ENCODE peak calls at places on chromosomes 1 and 21, in five cellular contexts. C, G, K, L and N are unnamed samples.

GRCh38 chr1:21337010-21337437 is 46.8 kb upstream of the ECE1 start:
- DNase-seq in C (no peak), G (no peak), K (no peak), L (no peak), N (no peak)

GRCh38 chr1:38072858-38073257 is 26.3 kb upstream of the POU3F1 start:
- DNase-seq in C (no peak), G (no peak), K (no peak), L (no peak), N (no peak)

GRCh38 chr1:17423781-17424245 is 15.7 kb downstream of the RCC2 start:
- DNase-seq in C (no peak), G (no peak), K (no peak), L (no peak), N (no peak)

GRCh38 chr21:14557413-14557812 is 11.3 kb upstream of the SAMSN1 start:
- DNase-seq in C (no peak), G (no peak), K (no peak), L (no peak), N (no peak)

GRCh38 chr1:51329443-51330325 is 678 bp downstream of the TTC39A start:
- DNase-seq in C (no peak), G (no peak), K (no peak), L (no peak), N (no peak)

GRCh38 chr1:206969090-206969489 is 1.2 kb downstream of the FCAMR start:
- DNase-seq in C (no peak), G (no peak), K (no peak), L (no peak), N (no peak)

GRCh38 chr1:220011620-220012019 is 34.7 kb downstream of the EPRS1 start:
- DNase-seq in C (no peak), G (no peak), K (no peak), L (no peak), N (no peak)

GRCh38 chr1:61579815-61580214 is 145.1 kb downstream of the TM2D1 start:
- DNase-seq in C (no peak), G (no peak), K (no peak), L (no peak), N (no peak)

GRCh38 chr1:40839943-40840335 is 22.2 kb downstream of the CITED4 start:
- DNase-seq in C (no peak), G (no peak), K (no peak), L (no peak), N (no peak)

GRCh38 chr1:1777950-1778826 is at the start of gene NADK:
- DNase-seq in C (peak; percentile 85), G (peak; percentile 78), K (peak; percentile 61), L (peak; percentile 45), N (no peak)

GRCh38 chr1:204340137-204340536 is 19.6 kb downstream of the PLEKHA6 start:
- DNase-seq in C (no peak), G (no peak), K (no peak), L (no peak), N (no peak)

GRCh38 chr1:99590578-99591209 is 55.2 kb upstream of the PALMD start:
- DNase-seq in C (peak; percentile 75), G (no peak), K (peak; percentile 99), L (peak; percentile 93), N (peak; percentile 99)